ENCODE peak calls at places on chromosomes 13 and 19, in six cellular contexts. One of them, this sample, is unnamed.

GRCh38 chr13:98048263-98048662 is 94.6 kb upstream of the FARP1 start:
- DNase-seq in NCI-H345: no peak
- DNase-seq in lower leg skin: no peak
- DNase-seq in amniotic stem cell: no peak
- DNase-seq in aorta: no peak
- DNase-seq in psoas muscle: no peak
- DNase-seq in this sample: no peak

GRCh38 chr19:45424191-45425058 is 708 bp upstream of the ERCC1 start:
- DNase-seq in lower leg skin: peak; percentile 63
- DNase-seq in aorta: peak; percentile 94
- DNase-seq in psoas muscle: peak; percentile 86
- DNase-seq in amniotic stem cell: peak; percentile 82
- DNase-seq in NCI-H345: no peak
- DNase-seq in this sample: peak; percentile 92

GRCh38 chr13:43751624-43752023 is 35.1 kb downstream of the ENOX1 start:
- DNase-seq in psoas muscle: no peak
- DNase-seq in aorta: no peak
- DNase-seq in amniotic stem cell: no peak
- DNase-seq in NCI-H345: no peak
- DNase-seq in lower leg skin: no peak
- DNase-seq in this sample: no peak

GRCh38 chr13:79830945-79831344 is 350.0 kb downstream of the NDFIP2 start:
- DNase-seq in lower leg skin: no peak
- DNase-seq in NCI-H345: no peak
- DNase-seq in psoas muscle: no peak
- DNase-seq in aorta: no peak
- DNase-seq in amniotic stem cell: no peak
- DNase-seq in this sample: no peak

GRCh38 chr19:435056-435706 is 25.7 kb downstream of the SHC2 start:
- DNase-seq in lower leg skin: no peak
- DNase-seq in amniotic stem cell: no peak
- DNase-seq in NCI-H345: no peak
- DNase-seq in psoas muscle: peak; percentile 74
- DNase-seq in aorta: no peak
- DNase-seq in this sample: no peak

GRCh38 chr19:10134040-10134439 is 14.3 kb upstream of the EIF3G start:
- DNase-seq in lower leg skin: no peak
- DNase-seq in NCI-H345: no peak
- DNase-seq in aorta: no peak
- DNase-seq in amniotic stem cell: no peak
- DNase-seq in psoas muscle: no peak
- DNase-seq in this sample: no peak

GRCh38 chr19:40200352-40201099 is 9.3 kb downstream of the MAP3K10 start:
- DNase-seq in lower leg skin: no peak
- DNase-seq in psoas muscle: no peak
- DNase-seq in aorta: no peak
- DNase-seq in NCI-H345: no peak
- DNase-seq in amniotic stem cell: no peak
- DNase-seq in this sample: no peak

GRCh38 chr13:33284016-33284415 is 1.5 kb downstream of the STARD13 start:
- DNase-seq in psoas muscle: no peak
- DNase-seq in lower leg skin: no peak
- DNase-seq in amniotic stem cell: no peak
- DNase-seq in NCI-H345: no peak
- DNase-seq in aorta: no peak
- DNase-seq in this sample: no peak

GRCh38 chr13:110706570-110707378 is 858 bp upstream of the CARS2 start:
- DNase-seq in lower leg skin: no peak
- DNase-seq in NCI-H345: no peak
- DNase-seq in psoas muscle: no peak
- DNase-seq in amniotic stem cell: no peak
- DNase-seq in aorta: no peak
- DNase-seq in this sample: no peak